ENCODE peak calls at places on chromosomes 1 and 21, in eight cellular contexts. One of them, this sample, is unnamed.

GRCh38 chr1:243621973-243622372 is 228.1 kb downstream of the AKT3 start:
- DNase-seq in sigmoid colon: no peak
- DNase-seq in neural progenitor cell: no peak
- DNase-seq in OCI-LY7: no peak
- DNase-seq in Caco-2: no peak
- DNase-seq in aorta: no peak
- DNase-seq in left ventricle myocardium inferior: no peak
- DNase-seq in effector memory CD4-positive, alpha-beta T cell: no peak
- DNase-seq in this sample: no peak

GRCh38 chr1:156814571-156815260 is 1.9 kb downstream of the SH2D2A start:
- DNase-seq in sigmoid colon: no peak
- DNase-seq in neural progenitor cell: no peak
- DNase-seq in OCI-LY7: no peak
- DNase-seq in Caco-2: no peak
- DNase-seq in aorta: no peak
- DNase-seq in left ventricle myocardium inferior: no peak
- DNase-seq in effector memory CD4-positive, alpha-beta T cell: peak; percentile 54
- DNase-seq in this sample: no peak

GRCh38 chr1:82706741-82707140 is 906.0 kb downstream of the ADGRL2 start:
- DNase-seq in sigmoid colon: no peak
- DNase-seq in neural progenitor cell: no peak
- DNase-seq in OCI-LY7: no peak
- DNase-seq in Caco-2: no peak
- DNase-seq in aorta: no peak
- DNase-seq in left ventricle myocardium inferior: no peak
- DNase-seq in effector memory CD4-positive, alpha-beta T cell: no peak
- DNase-seq in this sample: no peak

GRCh38 chr1:19208710-19209438 is 1.2 kb downstream of the UBR4 start:
- DNase-seq in sigmoid colon: no peak
- DNase-seq in neural progenitor cell: no peak
- DNase-seq in OCI-LY7: no peak
- DNase-seq in Caco-2: no peak
- DNase-seq in aorta: no peak
- DNase-seq in left ventricle myocardium inferior: no peak
- DNase-seq in effector memory CD4-positive, alpha-beta T cell: no peak
- DNase-seq in this sample: no peak

GRCh38 chr1:205505076-205505729 is 734 bp downstream of the CDK18 start:
- DNase-seq in sigmoid colon: no peak
- DNase-seq in neural progenitor cell: peak; percentile 50
- DNase-seq in OCI-LY7: peak; percentile 32
- DNase-seq in Caco-2: peak; percentile 57
- DNase-seq in aorta: no peak
- DNase-seq in left ventricle myocardium inferior: peak; percentile 38
- DNase-seq in effector memory CD4-positive, alpha-beta T cell: no peak
- DNase-seq in this sample: no peak

GRCh38 chr1:84780000-84780716 is 89.9 kb upstream of the SSX2IP start:
- DNase-seq in sigmoid colon: peak; percentile 69
- DNase-seq in neural progenitor cell: no peak
- DNase-seq in OCI-LY7: no peak
- DNase-seq in Caco-2: no peak
- DNase-seq in aorta: no peak
- DNase-seq in left ventricle myocardium inferior: no peak
- DNase-seq in effector memory CD4-positive, alpha-beta T cell: no peak
- DNase-seq in this sample: no peak

GRCh38 chr1:172533511-172534116 is 664 bp downstream of the SUCO start:
- DNase-seq in sigmoid colon: peak; percentile 68
- DNase-seq in neural progenitor cell: peak; percentile 58
- DNase-seq in OCI-LY7: peak; percentile 68
- DNase-seq in Caco-2: peak; percentile 14
- DNase-seq in aorta: peak; percentile 46
- DNase-seq in left ventricle myocardium inferior: no peak
- DNase-seq in effector memory CD4-positive, alpha-beta T cell: peak; percentile 27
- DNase-seq in this sample: peak; percentile 81

GRCh38 chr1:40315795-40316594 is 1.1 kb downstream of the COL9A2 start:
- DNase-seq in sigmoid colon: no peak
- DNase-seq in neural progenitor cell: peak; percentile 58
- DNase-seq in OCI-LY7: peak; percentile 24
- DNase-seq in Caco-2: no peak
- DNase-seq in aorta: no peak
- DNase-seq in left ventricle myocardium inferior: no peak
- DNase-seq in effector memory CD4-positive, alpha-beta T cell: peak; percentile 11
- DNase-seq in this sample: peak; percentile 84

GRCh38 chr1:153533689-153534201 is 2.0 kb downstream of the S100A6 start:
- DNase-seq in sigmoid colon: peak; percentile 85
- DNase-seq in neural progenitor cell: no peak
- DNase-seq in OCI-LY7: no peak
- DNase-seq in Caco-2: no peak
- DNase-seq in aorta: peak; percentile 85
- DNase-seq in left ventricle myocardium inferior: peak; percentile 44
- DNase-seq in effector memory CD4-positive, alpha-beta T cell: peak; percentile 20
- DNase-seq in this sample: peak; percentile 70

GRCh38 chr1:85342177-85342576 is 65.7 kb upstream of the BCL10 start:
- DNase-seq in sigmoid colon: no peak
- DNase-seq in neural progenitor cell: no peak
- DNase-seq in OCI-LY7: no peak
- DNase-seq in Caco-2: no peak
- DNase-seq in aorta: no peak
- DNase-seq in left ventricle myocardium inferior: no peak
- DNase-seq in effector memory CD4-positive, alpha-beta T cell: no peak
- DNase-seq in this sample: no peak

GRCh38 chr1:58689167-58689566 is 10.7 kb downstream of the MYSM1 start:
- DNase-seq in sigmoid colon: no peak
- DNase-seq in neural progenitor cell: peak; percentile 71
- DNase-seq in OCI-LY7: no peak
- DNase-seq in Caco-2: peak; percentile 3
- DNase-seq in aorta: no peak
- DNase-seq in left ventricle myocardium inferior: no peak
- DNase-seq in effector memory CD4-positive, alpha-beta T cell: no peak
- DNase-seq in this sample: no peak

GRCh38 chr1:198856601-198857000 is 217.8 kb downstream of the PTPRC start:
- DNase-seq in sigmoid colon: no peak
- DNase-seq in neural progenitor cell: no peak
- DNase-seq in OCI-LY7: no peak
- DNase-seq in Caco-2: peak; percentile 51
- DNase-seq in aorta: no peak
- DNase-seq in left ventricle myocardium inferior: no peak
- DNase-seq in effector memory CD4-positive, alpha-beta T cell: no peak
- DNase-seq in this sample: no peak

GRCh38 chr1:25774921-25775774 is 24.8 kb upstream of the SELENON start:
- DNase-seq in sigmoid colon: no peak
- DNase-seq in neural progenitor cell: no peak
- DNase-seq in OCI-LY7: peak; percentile 80
- DNase-seq in Caco-2: no peak
- DNase-seq in aorta: no peak
- DNase-seq in left ventricle myocardium inferior: no peak
- DNase-seq in effector memory CD4-positive, alpha-beta T cell: peak; percentile 69
- DNase-seq in this sample: peak; percentile 82

GRCh38 chr21:33546076-33546475 is 3.2 kb downstream of the SON start:
- DNase-seq in sigmoid colon: no peak
- DNase-seq in neural progenitor cell: no peak
- DNase-seq in OCI-LY7: peak; percentile 38
- DNase-seq in Caco-2: no peak
- DNase-seq in aorta: no peak
- DNase-seq in left ventricle myocardium inferior: no peak
- DNase-seq in effector memory CD4-positive, alpha-beta T cell: no peak
- DNase-seq in this sample: no peak

GRCh38 chr1:32215629-32216505 is 6.3 kb downstream of the TMEM234 start:
- DNase-seq in sigmoid colon: no peak
- DNase-seq in neural progenitor cell: peak; percentile 83
- DNase-seq in OCI-LY7: peak; percentile 81
- DNase-seq in Caco-2: peak; percentile 70
- DNase-seq in aorta: peak; percentile 60
- DNase-seq in left ventricle myocardium inferior: peak; percentile 29
- DNase-seq in effector memory CD4-positive, alpha-beta T cell: peak; percentile 40
- DNase-seq in this sample: no peak

GRCh38 chr1:39178541-39179431 is 25.7 kb upstream of the MACF1 start:
- DNase-seq in sigmoid colon: no peak
- DNase-seq in neural progenitor cell: peak; percentile 48
- DNase-seq in OCI-LY7: no peak
- DNase-seq in Caco-2: peak; percentile 37
- DNase-seq in aorta: no peak
- DNase-seq in left ventricle myocardium inferior: no peak
- DNase-seq in effector memory CD4-positive, alpha-beta T cell: no peak
- DNase-seq in this sample: no peak

GRCh38 chr1:221841291-221841982 is 99.5 kb upstream of the DUSP10 start:
- DNase-seq in sigmoid colon: no peak
- DNase-seq in neural progenitor cell: no peak
- DNase-seq in OCI-LY7: no peak
- DNase-seq in Caco-2: no peak
- DNase-seq in aorta: no peak
- DNase-seq in left ventricle myocardium inferior: no peak
- DNase-seq in effector memory CD4-positive, alpha-beta T cell: no peak
- DNase-seq in this sample: no peak

GRCh38 chr1:91679446-91679845 is 178.8 kb downstream of the CDC7 start:
- DNase-seq in sigmoid colon: no peak
- DNase-seq in neural progenitor cell: no peak
- DNase-seq in OCI-LY7: no peak
- DNase-seq in Caco-2: no peak
- DNase-seq in aorta: no peak
- DNase-seq in left ventricle myocardium inferior: no peak
- DNase-seq in effector memory CD4-positive, alpha-beta T cell: no peak
- DNase-seq in this sample: no peak

GRCh38 chr1:164765557-164765956 is 206.6 kb downstream of the PBX1 start:
- DNase-seq in sigmoid colon: no peak
- DNase-seq in neural progenitor cell: no peak
- DNase-seq in OCI-LY7: no peak
- DNase-seq in Caco-2: no peak
- DNase-seq in aorta: no peak
- DNase-seq in left ventricle myocardium inferior: no peak
- DNase-seq in effector memory CD4-positive, alpha-beta T cell: no peak
- DNase-seq in this sample: no peak

GRCh38 chr1:212752256-212752933 is 39.2 kb downstream of the NSL1 start:
- DNase-seq in sigmoid colon: no peak
- DNase-seq in neural progenitor cell: no peak
- DNase-seq in OCI-LY7: peak; percentile 14
- DNase-seq in Caco-2: no peak
- DNase-seq in aorta: no peak
- DNase-seq in left ventricle myocardium inferior: no peak
- DNase-seq in effector memory CD4-positive, alpha-beta T cell: no peak
- DNase-seq in this sample: no peak

GRCh38 chr1:5856246-5856815 is 135.9 kb downstream of the NPHP4 start:
- DNase-seq in sigmoid colon: no peak
- DNase-seq in neural progenitor cell: no peak
- DNase-seq in OCI-LY7: no peak
- DNase-seq in Caco-2: no peak
- DNase-seq in aorta: no peak
- DNase-seq in left ventricle myocardium inferior: no peak
- DNase-seq in effector memory CD4-positive, alpha-beta T cell: no peak
- DNase-seq in this sample: no peak

DNA sequence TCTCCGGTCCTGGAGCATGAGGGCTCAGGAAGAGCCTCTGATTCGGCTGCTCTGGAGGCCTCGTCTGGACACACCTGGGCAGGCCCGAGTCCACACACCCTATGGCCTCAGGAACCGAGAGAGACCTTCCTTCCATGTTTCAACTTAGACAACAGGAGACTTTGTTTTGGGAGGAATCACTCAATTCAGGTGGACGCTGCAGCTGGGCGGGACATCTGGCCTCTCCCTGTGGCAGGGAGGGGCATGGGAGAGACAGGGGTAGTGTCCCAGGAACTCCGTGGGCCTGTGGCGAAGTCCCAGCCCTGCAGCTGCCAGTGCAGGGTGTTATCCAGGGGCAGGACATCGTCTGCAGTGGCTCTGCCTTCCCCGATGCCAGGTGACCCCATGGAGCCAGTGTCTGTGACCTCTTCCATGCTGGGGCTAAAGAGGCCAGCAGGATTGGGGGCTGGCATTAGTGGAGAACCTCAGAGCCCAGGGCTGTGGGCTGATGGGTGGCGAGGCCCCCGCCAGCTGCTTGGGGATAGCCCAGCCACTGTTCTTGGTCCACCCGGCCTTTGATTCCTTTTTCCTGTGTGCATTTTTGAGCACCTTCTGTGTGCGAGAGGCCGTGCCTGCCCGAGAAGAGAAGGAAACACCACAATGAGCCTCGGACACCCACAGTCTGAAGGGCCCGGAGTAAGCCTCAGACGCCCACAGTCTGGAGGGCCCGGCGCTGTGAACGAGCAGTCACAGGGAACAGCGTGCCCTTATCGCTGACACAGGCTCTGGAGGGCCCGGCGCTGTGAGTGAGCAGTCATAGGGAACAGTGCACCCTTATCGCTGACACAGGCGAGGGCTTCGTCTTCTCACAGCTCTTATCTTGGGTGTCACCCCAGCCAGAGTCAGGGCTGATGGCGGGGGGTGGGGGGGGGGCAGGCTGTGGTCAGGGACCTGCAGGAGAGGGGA is 6.2 kb downstream of the COL18A1 start:
- DNase-seq in sigmoid colon: peak; percentile 63
- DNase-seq in neural progenitor cell: no peak
- DNase-seq in OCI-LY7: no peak
- DNase-seq in Caco-2: no peak
- DNase-seq in aorta: peak; percentile 45
- DNase-seq in left ventricle myocardium inferior: peak; percentile 76
- DNase-seq in effector memory CD4-positive, alpha-beta T cell: no peak
- DNase-seq in this sample: peak; percentile 56
- H3K4me1 ChIP-seq in sigmoid colon: no peaks in the 10 kb centered on the region
- H3K4me1 ChIP-seq in neural progenitor cell: peaks cover 58% of the 10 kb centered on the region
- H3K4me1 ChIP-seq in OCI-LY7: no peaks in the 10 kb centered on the region
- H3K4me1 ChIP-seq in Caco-2: peaks cover 53% of the 10 kb centered on the region
- H3K4me1 ChIP-seq in aorta: no peaks in the 10 kb centered on the region
- H3K4me1 ChIP-seq in left ventricle myocardium inferior: peaks cover 91% of the 10 kb centered on the region
- H3K4me1 ChIP-seq in effector memory CD4-positive, alpha-beta T cell: peaks cover 1% of the 10 kb centered on the region
- H3K4me1 ChIP-seq in this sample: peaks cover 14% of the 10 kb centered on the region

DNA sequence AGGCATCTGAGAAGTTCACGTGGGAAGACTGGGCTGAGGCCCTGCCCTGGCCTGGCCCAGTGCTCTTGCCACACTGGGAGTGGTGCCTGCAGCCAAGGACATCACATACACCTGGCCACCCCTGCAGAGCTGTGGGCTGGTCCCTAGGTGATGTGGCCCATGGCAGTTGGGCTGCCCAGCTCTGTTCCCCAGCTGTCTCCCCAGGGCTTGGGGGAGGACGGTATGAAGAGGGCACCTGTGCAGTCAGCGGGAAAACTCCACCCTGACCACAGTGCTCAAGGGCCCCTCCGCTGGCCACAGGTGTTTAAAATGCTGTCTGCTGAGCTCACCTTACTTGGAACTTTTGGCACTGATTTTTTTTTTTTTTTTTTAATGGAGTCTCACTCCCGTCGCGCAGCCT is 120.4 kb upstream of the SLC25A33 start:
- DNase-seq in sigmoid colon: no peak
- DNase-seq in neural progenitor cell: no peak
- DNase-seq in OCI-LY7: no peak
- DNase-seq in Caco-2: no peak
- DNase-seq in aorta: no peak
- DNase-seq in left ventricle myocardium inferior: no peak
- DNase-seq in effector memory CD4-positive, alpha-beta T cell: no peak
- DNase-seq in this sample: no peak
- H3K4me1 ChIP-seq in sigmoid colon: no peaks in the 10 kb centered on the region
- H3K4me1 ChIP-seq in neural progenitor cell: peaks cover under 1% of the 10 kb centered on the region
- H3K4me1 ChIP-seq in OCI-LY7: peaks cover 98% of the 10 kb centered on the region
- H3K4me1 ChIP-seq in Caco-2: peaks cover 2% of the 10 kb centered on the region
- H3K4me1 ChIP-seq in aorta: peaks cover 5% of the 10 kb centered on the region
- H3K4me1 ChIP-seq in left ventricle myocardium inferior: peaks cover 16% of the 10 kb centered on the region
- H3K4me1 ChIP-seq in effector memory CD4-positive, alpha-beta T cell: peaks cover 27% of the 10 kb centered on the region
- H3K4me1 ChIP-seq in this sample: peaks cover 9% of the 10 kb centered on the region

GRCh38 chr1:8015809-8016165 is 10.3 kb downstream of the ERRFI1 start:
- DNase-seq in sigmoid colon: peak; percentile 79
- DNase-seq in neural progenitor cell: no peak
- DNase-seq in OCI-LY7: no peak
- DNase-seq in Caco-2: no peak
- DNase-seq in aorta: no peak
- DNase-seq in left ventricle myocardium inferior: no peak
- DNase-seq in effector memory CD4-positive, alpha-beta T cell: no peak
- DNase-seq in this sample: no peak
- H3K4me1 ChIP-seq in sigmoid colon: no peaks in the 10 kb centered on the region
- H3K4me1 ChIP-seq in neural progenitor cell: peaks cover 54% of the 10 kb centered on the region
- H3K4me1 ChIP-seq in OCI-LY7: no peaks in the 10 kb centered on the region
- H3K4me1 ChIP-seq in Caco-2: peaks cover 60% of the 10 kb centered on the region
- H3K4me1 ChIP-seq in aorta: peaks cover 15% of the 10 kb centered on the region
- H3K4me1 ChIP-seq in left ventricle myocardium inferior: peaks cover 61% of the 10 kb centered on the region
- H3K4me1 ChIP-seq in effector memory CD4-positive, alpha-beta T cell: no peaks in the 10 kb centered on the region
- H3K4me1 ChIP-seq in this sample: peaks cover 8% of the 10 kb centered on the region

GRCh38 chr1:22752339-22752738 is 41.7 kb downstream of the EPHB2 start:
- DNase-seq in sigmoid colon: no peak
- DNase-seq in neural progenitor cell: no peak
- DNase-seq in OCI-LY7: no peak
- DNase-seq in Caco-2: no peak
- DNase-seq in aorta: no peak
- DNase-seq in left ventricle myocardium inferior: no peak
- DNase-seq in effector memory CD4-positive, alpha-beta T cell: no peak
- DNase-seq in this sample: no peak
- H3K4me1 ChIP-seq in sigmoid colon: no peaks in the 10 kb centered on the region
- H3K4me1 ChIP-seq in neural progenitor cell: peaks cover 19% of the 10 kb centered on the region
- H3K4me1 ChIP-seq in OCI-LY7: no peaks in the 10 kb centered on the region
- H3K4me1 ChIP-seq in Caco-2: peaks cover 7% of the 10 kb centered on the region
- H3K4me1 ChIP-seq in aorta: no peaks in the 10 kb centered on the region
- H3K4me1 ChIP-seq in left ventricle myocardium inferior: peaks cover 23% of the 10 kb centered on the region
- H3K4me1 ChIP-seq in effector memory CD4-positive, alpha-beta T cell: no peaks in the 10 kb centered on the region
- H3K4me1 ChIP-seq in this sample: no peaks in the 10 kb centered on the region